ENCODE peak calls at places on chromosomes 3 and 15, in seven cellular contexts. K is epithelial cell of esophagus, C is GM06990, G is PC-9, I is AG09319, W is heart right ventricle, B is sigmoid colon. A is an unnamed sample.

GRCh38 chr3:178712247-178712646 is 176.0 kb downstream of the KCNMB2 start:
- DNase-seq in K (no peak), C (no peak), G (no peak), I (no peak), W (no peak), B (no peak), A (no peak)

GRCh38 chr3:81352867-81353266 is 408.6 kb downstream of the GBE1 start:
- DNase-seq in K (peak; percentile 70), C (no peak), G (peak; percentile 2), I (no peak), W (no peak), B (no peak), A (peak; percentile 50)

GRCh38 chr3:185162634-185163033 is 9.8 kb upstream of the C3orf70 start:
- DNase-seq in K (no peak), C (no peak), G (no peak), I (no peak), W (no peak), B (no peak), A (no peak)

GRCh38 chr15:59399465-59400102 is 26.9 kb upstream of the MYO1E start:
- DNase-seq in K (no peak), C (peak; percentile 56), G (no peak), I (no peak), W (no peak), B (no peak), A (no peak)

GRCh38 chr15:29596266-29596665 is 226.0 kb downstream of the TJP1 start:
- DNase-seq in K (peak; percentile 33), C (no peak), G (no peak), I (no peak), W (no peak), B (no peak), A (peak; percentile 48)

GRCh38 chr15:31248263-31248662 is 78.4 kb upstream of the KLF13 start:
- DNase-seq in K (no peak), C (no peak), G (no peak), I (no peak), W (no peak), B (peak; percentile 30), A (no peak)

GRCh38 chr3:114606336-114606735 is 312.5 kb downstream of the TIGIT start:
- DNase-seq in K (no peak), C (no peak), G (no peak), I (no peak), W (no peak), B (no peak), A (no peak)

GRCh38 chr3:30578479-30578878 is 27.9 kb upstream of the TGFBR2 start:
- DNase-seq in K (peak; percentile 49), C (no peak), G (no peak), I (peak; percentile 50), W (no peak), B (peak; percentile 77), A (peak; percentile 91)

GRCh38 chr3:112405845-112406244 is 72.9 kb downstream of the CD200 start:
- DNase-seq in K (peak; percentile 45), C (no peak), G (no peak), I (no peak), W (no peak), B (no peak), A (no peak)

GRCh38 chr15:35874260-35874905 is 328.4 kb upstream of the DPH6 start:
- DNase-seq in K (peak; percentile 97), C (no peak), G (peak; percentile 14), I (peak; percentile 29), W (no peak), B (no peak), A (peak; percentile 60)

GRCh38 chr3:138230525-138230924 is 43.4 kb downstream of the ARMC8 start:
- DNase-seq in K (peak; percentile 14), C (peak; percentile 25), G (no peak), I (no peak), W (no peak), B (no peak), A (peak; percentile 25)

GRCh38 chr3:38576131-38577088 is 73.1 kb downstream of the SCN5A start:
- DNase-seq in K (no peak), C (no peak), G (no peak), I (no peak), W (no peak), B (no peak), A (no peak)

GRCh38 chr3:48504051-48504946 is at the start of gene SHISA5:
- DNase-seq in K (peak; percentile 54), C (peak; percentile 51), G (peak; percentile 55), I (peak; percentile 46), W (peak; percentile 89), B (peak; percentile 90), A (peak; percentile 25)

GRCh38 chr3:110568246-110568645 is 503.4 kb upstream of the NECTIN3 start:
- DNase-seq in K (peak; percentile 85), C (no peak), G (peak; percentile 27), I (peak; percentile 40), W (no peak), B (no peak), A (peak; percentile 82)

GRCh38 chr3:150216041-150216811 is 191.9 kb upstream of the TSC22D2 start:
- DNase-seq in K (peak; percentile 49), C (no peak), G (peak; percentile 63), I (peak; percentile 53), W (peak; percentile 41), B (no peak), A (no peak)

GRCh38 chr15:79943820-79944219 is 27.2 kb downstream of the BCL2A1 start:
- DNase-seq in K (peak; percentile 57), C (no peak), G (no peak), I (no peak), W (no peak), B (no peak), A (peak; percentile 55)

GRCh38 chr15:101810905-101811304 is 1.1 kb upstream of the OR4F15 start:
- DNase-seq in K (peak; percentile 37), C (no peak), G (no peak), I (no peak), W (no peak), B (no peak), A (no peak)

DNA sequence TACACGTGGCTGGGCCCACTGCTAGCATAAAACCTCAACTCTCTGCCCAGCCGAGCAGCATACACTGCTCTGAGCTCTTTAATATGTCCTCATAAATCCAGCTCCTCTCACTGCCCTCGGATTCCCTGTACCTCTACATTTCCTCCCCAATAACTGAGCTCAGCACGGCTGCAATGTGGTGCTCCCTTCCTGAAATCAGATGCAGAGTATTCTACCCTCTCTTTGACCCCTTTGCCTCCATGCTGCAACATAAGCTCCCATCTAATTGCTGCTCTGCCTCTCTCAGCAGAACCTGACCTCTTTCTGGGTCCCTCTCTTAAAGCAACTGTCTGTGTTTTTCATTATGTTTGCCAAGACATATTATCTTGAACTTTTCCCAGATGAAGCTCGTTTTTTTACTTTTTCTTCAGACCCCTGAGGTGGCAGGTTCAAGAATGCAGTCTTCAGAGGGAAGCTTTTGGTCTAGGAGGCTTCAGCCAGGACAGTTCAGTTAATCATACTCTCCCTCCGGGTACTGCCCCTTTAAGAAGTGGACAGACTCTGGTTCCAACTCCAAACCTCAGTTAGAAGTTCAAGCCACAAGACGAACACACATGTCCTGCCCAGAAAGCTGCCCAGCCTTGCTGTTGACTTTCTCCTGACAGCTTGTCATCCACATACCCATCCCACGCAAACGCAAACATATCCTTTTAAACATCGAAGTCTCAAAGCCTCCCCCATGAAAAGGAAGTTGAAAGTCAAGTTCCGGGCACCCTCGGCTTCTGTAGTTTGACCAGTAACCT is 81.1 kb upstream of the NEO1 start:
- DNase-seq in K (peak; percentile 17), C (no peak), G (no peak), I (no peak), W (no peak), B (no peak), A (no peak)
- TF ChIP-seq CTCF in K (no peak), C (no peak), G (no peak), I (no peak), W (no peak), B (no peak), A (no peak)

GRCh38 chr15:47551079-47551478 is 166.2 kb upstream of the SEMA6D start:
- DNase-seq in K (peak; percentile 20), C (no peak), G (no peak), I (no peak), W (no peak), B (no peak), A (no peak)
- TF ChIP-seq CTCF in K (no peak), C (no peak), G (no peak), I (no peak), W (no peak), B (no peak), A (peak; percentile 18)

DNA sequence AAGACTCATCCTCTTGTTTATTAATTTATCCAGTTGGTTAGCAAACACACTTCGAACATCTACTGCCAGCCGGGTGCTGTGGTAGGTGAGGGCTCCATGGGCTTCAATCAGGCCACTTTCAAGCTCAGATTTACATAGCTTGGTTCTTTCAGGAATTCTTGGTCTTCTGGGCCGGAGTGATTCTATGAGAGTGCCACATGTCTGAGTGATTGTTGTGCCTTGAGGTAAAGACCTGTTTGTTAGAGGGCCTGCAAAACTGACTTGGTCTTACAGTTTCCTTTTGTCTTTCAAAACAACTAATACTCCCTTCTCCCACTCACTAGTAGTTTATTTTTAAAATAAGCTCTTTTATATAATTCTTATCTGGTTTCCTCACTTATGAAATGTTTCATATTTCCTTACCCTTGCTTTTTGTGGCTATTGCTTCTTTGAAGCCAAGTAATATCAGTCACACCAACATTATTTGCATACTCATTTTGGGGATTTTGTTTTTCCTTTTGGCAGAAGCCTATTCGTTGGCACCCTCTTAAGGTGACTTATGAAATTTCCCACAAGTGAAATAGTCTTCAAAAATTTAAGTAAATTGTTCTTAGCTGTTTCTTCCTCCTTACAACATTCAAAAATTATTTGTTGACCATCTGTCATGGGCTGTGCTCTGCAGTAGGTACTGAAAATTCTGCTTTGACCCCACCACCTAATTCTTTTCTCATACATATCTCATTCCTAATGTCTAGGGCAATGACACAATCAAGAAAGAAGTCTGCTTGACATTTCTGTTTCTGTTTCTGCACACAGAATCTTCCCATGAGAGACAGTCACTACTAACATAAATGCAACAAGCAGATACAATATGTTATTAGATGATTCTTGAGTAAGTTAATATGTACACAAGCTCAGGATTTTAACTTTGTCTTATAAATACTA is 120.2 kb downstream of the LRRC28 start:
- DNase-seq in K (peak; percentile 24), C (peak; percentile 29), G (no peak), I (peak; percentile 8), W (no peak), B (no peak), A (no peak)
- TF ChIP-seq CTCF in K (peak; percentile 29), C (peak; percentile 42), G (no peak), I (peak; percentile 12), W (no peak), B (no peak), A (peak; percentile 41)

GRCh38 chr3:32423534-32423933 is 31.9 kb downstream of the CMTM7 start:
- DNase-seq in K (no peak), C (peak; percentile 29), G (no peak), I (no peak), W (no peak), B (no peak), A (no peak)
- TF ChIP-seq CTCF in K (no peak), C (no peak), G (no peak), I (no peak), W (no peak), B (no peak), A (no peak)

A was measured in HFFc6.